ENCODE peak calls at places on chromosomes 11 and 22, in five cellular contexts. J, D, E, B and Q are unnamed samples.
A peak's percentile ranks its signal among the peaks of the same experiment; 100 is the strongest.

GRCh38 chr11:23336961-23337360 is 476.7 kb upstream of the CCDC179 start:
- DNase-seq in J (no peak), D (no peak), E (no peak), B (no peak), Q (no peak)

GRCh38 chr11:123478352-123478986 is 48.4 kb downstream of the GRAMD1B start:
- DNase-seq in J (peak; percentile 21), D (peak; percentile 67), E (peak; percentile 84), B (peak; percentile 84), Q (peak; percentile 71)

GRCh38 chr11:126008956-126009355 is 53.7 kb downstream of the CDON start:
- DNase-seq in J (no peak), D (no peak), E (no peak), B (no peak), Q (no peak)

GRCh38 chr11:114243461-114244372 is 52.5 kb upstream of the NNMT start:
- DNase-seq in J (peak; percentile 1), D (no peak), E (peak; percentile 32), B (peak; percentile 44), Q (peak; percentile 79)

GRCh38 chr11:26851696-26852095 is 129.8 kb upstream of the SLC5A12 start:
- DNase-seq in J (peak; percentile 86), D (no peak), E (no peak), B (no peak), Q (no peak)

GRCh38 chr11:97428247-97428646 is 1038.4 kb downstream of the JRKL start:
- DNase-seq in J (no peak), D (no peak), E (no peak), B (no peak), Q (no peak)

GRCh38 chr22:23393721-23394320 is 186.3 kb downstream of the IGLL1 start:
- DNase-seq in J (no peak), D (no peak), E (no peak), B (no peak), Q (no peak)

GRCh38 chr11:46277313-46277622 is 194 bp upstream of the CREB3L1 start:
- DNase-seq in J (no peak), D (peak; percentile 65), E (peak; percentile 81), B (peak; percentile 88), Q (no peak)

GRCh38 chr11:79212711-79213110 is 228.1 kb downstream of the TENM4 start:
- DNase-seq in J (no peak), D (no peak), E (no peak), B (no peak), Q (no peak)

GRCh38 chr22:32389685-32390084 is 22.4 kb downstream of the RTCB start:
- DNase-seq in J (no peak), D (peak; percentile 5), E (peak; percentile 48), B (peak; percentile 50), Q (no peak)

GRCh38 chr11:117828641-117829368 is 4.3 kb upstream of the FXYD2 start:
- DNase-seq in J (no peak), D (peak; percentile 70), E (peak; percentile 92), B (peak; percentile 68), Q (no peak)

GRCh38 chr22:32847067-32847491 is 45.6 kb downstream of the TIMP3 start:
- DNase-seq in J (peak; percentile 28), D (no peak), E (peak; percentile 81), B (no peak), Q (no peak)

GRCh38 chr11:69651834-69652620 is 11.1 kb downstream of the CCND1 start:
- DNase-seq in J (no peak), D (no peak), E (no peak), B (no peak), Q (no peak)

GRCh38 chr11:2584812-2585565 is 114.8 kb downstream of the KCNQ1OT1 start:
- DNase-seq in J (no peak), D (no peak), E (no peak), B (no peak), Q (no peak)

GRCh38 chr11:2736577-2737225 is 36.9 kb upstream of the KCNQ1OT1 start:
- DNase-seq in J (no peak), D (no peak), E (no peak), B (no peak), Q (no peak)

GRCh38 chr11:82703796-82704195 is 29.9 kb downstream of the FAM181B start:
- DNase-seq in J (no peak), D (no peak), E (no peak), B (no peak), Q (no peak)

GRCh38 chr11:13692172-13692571 is 23.7 kb downstream of the FAR1 start:
- DNase-seq in J (no peak), D (no peak), E (no peak), B (no peak), Q (no peak)

GRCh38 chr11:8331767-8332166 is 68.1 kb upstream of the LMO1 start:
- DNase-seq in J (no peak), D (peak; percentile 71), E (peak; percentile 55), B (no peak), Q (no peak)

GRCh38 chr11:58275002-58275401 is 6.9 kb upstream of the OR10W1 start:
- DNase-seq in J (no peak), D (no peak), E (no peak), B (no peak), Q (no peak)

GRCh38 chr11:83477772-83478171 is 191.6 kb upstream of the CCDC90B start:
- DNase-seq in J (no peak), D (no peak), E (no peak), B (no peak), Q (no peak)

GRCh38 chr11:97943493-97943892 is 1077.3 kb upstream of the CNTN5 start:
- DNase-seq in J (no peak), D (no peak), E (no peak), B (no peak), Q (no peak)

GRCh38 chr11:17314232-17314547 is 37.4 kb upstream of the NCR3LG1 start:
- DNase-seq in J (no peak), D (peak; percentile 73), E (peak; percentile 46), B (peak; percentile 89), Q (no peak)